ENCODE peak calls at places on chromosomes 7 and 10, in four cellular contexts. K is A549, T is mesothelial cell of epicardium, V is choroid plexus epithelial cell. J is an unnamed sample.

GRCh38 chr7:99997545-99998137 is 17.8 kb upstream of the ZKSCAN1 start:
- DNase-seq in K (no peak), V (peak; percentile 38), T (no peak), J (peak; percentile 27)

GRCh38 chr10:112811741-112812551 is 138.1 kb upstream of the TCF7L2 start:
- DNase-seq in V (peak; percentile 94), T (no peak), K (peak; percentile 97), J (no peak)

GRCh38 chr10:11162828-11163599 is 145.3 kb downstream of the CELF2 start:
- DNase-seq in V (peak; percentile 10), T (no peak), K (no peak), J (peak; percentile 96)

GRCh38 chr7:42745357-42746022 is 166.4 kb downstream of the C7orf25 start:
- DNase-seq in V (peak; percentile 40), K (peak; percentile 24), T (no peak), J (peak; percentile 8)

GRCh38 chr10:17062009-17062408 is 67.6 kb downstream of the CUBN start:
- DNase-seq in V (peak; percentile 82), K (peak; percentile 7), T (no peak), J (no peak)

GRCh38 chr7:157270060-157270444 is 66.8 kb upstream of the DNAJB6 start:
- DNase-seq in T (no peak), K (no peak), V (no peak), J (no peak)

GRCh38 chr10:119807960-119808697 is 64.5 kb downstream of the MCMBP start:
- DNase-seq in V (peak; percentile 89), T (no peak), K (no peak), J (no peak)

GRCh38 chr7:109456116-109456515 is 886.4 kb downstream of the DNAJB9 start:
- DNase-seq in V (no peak), K (no peak), T (no peak), J (no peak)

GRCh38 chr10:91883549-91884542 is 25.4 kb downstream of the FGFBP3 start:
- DNase-seq in K (no peak), T (no peak), V (peak; percentile 80), J (no peak)

GRCh38 chr10:14822879-14823755 is 14.7 kb downstream of the CDNF start:
- DNase-seq in K (peak; percentile 66), T (no peak), V (peak; percentile 72), J (no peak)

GRCh38 chr7:42831051-42831952 is 80.6 kb downstream of the C7orf25 start:
- DNase-seq in K (no peak), V (peak; percentile 70), T (no peak), J (no peak)

GRCh38 chr10:119806334-119807130 is 66.1 kb downstream of the MCMBP start:
- DNase-seq in K (no peak), T (no peak), V (no peak), J (no peak)

GRCh38 chr7:12963435-12963834 is 276.0 kb downstream of the ARL4A start:
- DNase-seq in K (no peak), V (no peak), T (no peak), J (no peak)

GRCh38 chr7:2258661-2259365 is 16.8 kb downstream of the NUDT1 start:
- DNase-seq in K (no peak), T (no peak), V (no peak), J (peak; percentile 50)

GRCh38 chr7:3244241-3244814 is 56.7 kb upstream of the SDK1 start:
- DNase-seq in K (peak; percentile 66), V (peak; percentile 56), T (no peak), J (no peak)

GRCh38 chr10:75853085-75853484 is 421.7 kb downstream of the LRMDA start:
- DNase-seq in V (peak; percentile 10), K (peak; percentile 9), T (no peak), J (no peak)
- TF ChIP-seq CTCF in V (peak; percentile 45), K (peak; percentile 10), T (peak; percentile 58), J (peak; percentile 39)

DNA sequence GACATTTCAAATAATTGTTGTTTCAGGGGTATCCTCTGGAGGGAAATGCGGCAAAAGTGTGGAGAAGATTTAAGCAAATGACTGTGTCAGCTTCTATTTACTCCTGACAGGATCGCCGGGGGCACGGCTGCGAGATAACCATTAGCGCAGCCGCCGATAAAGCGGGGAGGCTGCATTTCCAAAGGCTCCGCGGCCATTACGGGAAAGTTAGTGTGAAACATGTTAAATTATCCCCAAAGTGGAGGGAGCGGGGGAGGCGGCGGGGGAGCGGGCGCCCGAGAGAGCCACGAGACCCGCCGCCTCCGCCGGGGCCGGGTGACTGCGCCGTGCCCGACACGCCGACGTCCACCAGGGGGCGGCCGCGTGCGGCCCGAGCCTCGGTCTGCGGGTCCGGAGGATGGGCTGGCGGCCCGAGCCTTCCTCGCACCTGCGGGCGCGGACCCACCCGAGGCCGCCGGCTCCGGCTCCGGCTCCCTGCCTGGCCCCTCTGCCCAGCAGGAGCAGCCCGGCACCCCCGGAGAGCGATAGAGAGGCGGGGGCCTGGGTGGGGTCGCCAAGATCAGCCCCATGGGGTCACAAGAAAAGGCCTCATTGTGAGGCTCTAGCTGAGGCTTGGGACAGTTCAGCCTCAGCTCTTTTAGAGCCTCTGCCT is 74.4 kb upstream of the PAX2 start:
- DNase-seq in K (peak; percentile 47), V (peak; percentile 3), T (no peak), J (no peak)
- TF ChIP-seq CTCF in K (peak; percentile 97), V (peak; percentile 43), T (peak; percentile 84), J (peak; percentile 78)

DNA sequence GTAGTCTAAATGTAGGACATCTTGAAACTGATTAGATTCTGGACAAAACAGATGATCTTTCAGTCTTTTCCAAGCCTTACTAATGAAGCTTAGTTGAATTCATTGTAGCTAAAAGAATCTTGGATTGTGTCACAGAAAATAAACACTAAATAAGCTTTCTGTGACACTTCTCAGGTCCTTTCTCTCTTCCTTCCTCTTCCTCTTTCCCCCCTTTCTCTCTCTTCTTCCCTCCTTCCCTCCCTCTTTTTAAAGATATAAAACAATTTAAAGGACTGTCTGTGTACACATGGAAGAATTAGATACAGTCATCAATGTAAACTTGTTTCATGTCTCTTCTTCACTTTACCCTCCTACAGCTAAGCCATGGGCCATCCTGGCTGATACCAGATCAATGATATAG is 5.3 kb upstream of the COMMD3 start:
- DNase-seq in T (no peak), K (no peak), V (no peak), J (no peak)
- TF ChIP-seq CTCF in T (no peak), K (no peak), V (no peak), J (no peak)

GRCh38 chr7:8282162-8282561 is 20.2 kb upstream of the ICA1 start:
- DNase-seq in K (no peak), V (no peak), T (no peak), J (no peak)

GRCh38 chr7:8282871-8283270 is 20.9 kb upstream of the ICA1 start:
- DNase-seq in K (no peak), V (no peak), T (no peak), J (no peak)

GRCh38 chr7:8274589-8274988 is 12.6 kb upstream of the ICA1 start:
- DNase-seq in T (no peak), K (no peak), V (peak; percentile 3), J (no peak)

GRCh38 chr7:8278183-8278582 is 16.2 kb upstream of the ICA1 start:
- DNase-seq in T (no peak), K (no peak), V (no peak), J (no peak)

DNA sequence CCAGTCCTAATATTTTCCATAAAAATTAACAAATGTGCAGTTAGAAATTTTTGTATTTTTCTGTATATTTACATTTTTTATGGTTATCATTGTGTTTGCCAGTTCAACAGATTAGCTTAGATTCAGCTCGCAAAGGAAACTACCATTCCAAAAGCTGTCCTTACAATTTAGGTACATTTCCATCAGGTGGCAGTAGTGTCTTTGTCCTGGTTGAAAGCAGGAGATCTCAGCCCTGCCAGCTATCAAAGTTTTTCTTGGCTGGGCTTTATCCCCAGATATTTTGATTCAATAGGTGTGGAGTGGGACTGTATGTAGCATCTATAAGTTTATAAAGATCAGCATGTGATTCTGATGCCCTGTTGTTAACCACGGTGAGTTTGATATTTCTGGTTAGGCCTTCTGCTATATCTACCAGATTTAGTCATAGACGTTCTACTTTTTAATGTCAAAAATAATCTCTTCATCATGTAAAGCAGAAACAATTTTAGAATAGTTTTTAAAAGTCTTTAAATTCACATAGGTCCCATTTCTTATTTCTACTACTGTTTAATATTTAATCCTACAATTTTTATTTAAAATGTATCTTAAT is 15.5 kb upstream of the ICA1 start:
- DNase-seq in V (no peak), T (no peak), K (peak; percentile 9), J (no peak)
- TF ChIP-seq CTCF in V (no peak), T (no peak), K (peak; percentile 31), J (peak; percentile 29)

GRCh38 chr10:35567951-35568350 is 37.2 kb upstream of the GJD4 start:
- DNase-seq in V (peak; percentile 23), K (no peak), T (no peak), J (no peak)
- TF ChIP-seq CTCF in V (no peak), K (no peak), T (no peak), J (no peak)

DNA sequence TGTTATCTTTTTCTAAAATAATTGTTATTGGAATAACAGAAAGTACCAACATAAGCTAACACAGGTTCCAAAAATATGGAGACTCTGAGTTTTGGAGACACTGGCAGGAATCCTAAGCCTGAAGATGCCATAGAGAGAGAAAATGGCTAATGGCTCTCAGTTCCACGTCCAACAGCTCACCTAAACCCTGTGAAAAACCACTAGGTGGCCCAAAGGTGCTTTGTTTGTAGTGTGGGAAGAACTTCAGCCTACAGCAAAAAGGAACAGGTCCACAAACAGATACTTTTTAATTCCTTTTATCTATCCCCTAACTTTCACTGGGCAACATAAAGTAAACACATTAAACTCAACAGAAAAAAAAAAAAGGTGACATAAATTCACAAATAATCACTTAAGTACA is 272.3 kb downstream of the SEMA3D start:
- DNase-seq in T (no peak), K (no peak), V (peak; percentile 16), J (no peak)
- TF ChIP-seq CTCF in T (no peak), K (peak; percentile 12), V (peak; percentile 30), J (no peak)

GRCh38 chr7:44378744-44379143 is 53.4 kb upstream of the CAMK2B start:
- DNase-seq in K (no peak), V (peak; percentile 94), T (no peak), J (no peak)
- TF ChIP-seq CTCF in K (no peak), V (peak; percentile 22), T (no peak), J (no peak)

GRCh38 chr10:4109469-4109868 is 324.5 kb upstream of the KLF6 start:
- DNase-seq in K (no peak), V (no peak), T (no peak), J (no peak)

GRCh38 chr10:4103586-4103985 is 318.6 kb upstream of the KLF6 start:
- DNase-seq in T (no peak), V (no peak), K (no peak), J (no peak)

GRCh38 chr10:4111593-4111992 is 326.6 kb upstream of the KLF6 start:
- DNase-seq in T (no peak), V (no peak), K (no peak), J (no peak)

GRCh38 chr10:4107328-4107851 is 322.4 kb upstream of the KLF6 start:
- DNase-seq in T (no peak), V (no peak), K (no peak), J (no peak)

GRCh38 chr10:4108693-4109092 is 323.7 kb upstream of the KLF6 start:
- DNase-seq in T (no peak), K (no peak), V (no peak), J (no peak)
- TF ChIP-seq CTCF in T (no peak), K (no peak), V (no peak), J (no peak)